ENCODE peak calls at places on chromosomes 4 and X, in seven cellular contexts. Z is hepatocyte, B is PC-3, W is GM23338, M is MM.1S, J is HCT116, X is PC-9. K is an unnamed sample.

GRCh38 chr4:94519925-94520789 is 68.4 kb downstream of the PDLIM5 start:
- DNase-seq in W (no peak), B (no peak), X (no peak), M (no peak), Z (no peak), J (no peak), K (no peak)

GRCh38 chr4:64384237-64385176 is 24.7 kb downstream of the TECRL start:
- DNase-seq in X (no peak), M (no peak), W (no peak), J (no peak), Z (no peak), B (no peak), K (no peak)

GRCh38 chr4:140326395-140326993 is 47.0 kb upstream of the SCOC start:
- DNase-seq in Z (peak; percentile 64), J (peak; percentile 33), X (peak; percentile 25), M (peak; percentile 26), W (peak; percentile 68), B (peak; percentile 59), K (peak; percentile 73)

GRCh38 chr4:146776691-146777090 is 138.0 kb downstream of the POU4F2 start:
- DNase-seq in J (no peak), Z (no peak), W (no peak), M (no peak), B (no peak), X (no peak), K (no peak)

GRCh38 chr4:68070302-68070701 is 59.4 kb downstream of the TMPRSS11F start:
- DNase-seq in J (no peak), Z (no peak), B (no peak), M (no peak), X (no peak), W (peak; percentile 36), K (no peak)

GRCh38 chr4:62429297-62429696 is 1229.2 kb downstream of the ADGRL3 start:
- DNase-seq in Z (no peak), W (no peak), X (no peak), B (no peak), J (no peak), M (no peak), K (no peak)

GRCh38 chrX:153490217-153490616 is 4.6 kb upstream of the BGN start:
- DNase-seq in M (no peak), Z (no peak), X (no peak), B (peak; percentile 38), J (no peak), W (no peak), K (no peak)

GRCh38 chrX:145609951-145610511 is 207.6 kb upstream of the SLITRK2 start:
- DNase-seq in J (no peak), X (no peak), W (no peak), M (no peak), B (peak; percentile 80), Z (no peak), K (no peak)

GRCh38 chrX:8629871-8630270 is 102.1 kb downstream of the ANOS1 start:
- DNase-seq in B (peak; percentile 93), M (no peak), Z (no peak), W (no peak), J (no peak), X (peak; percentile 30), K (no peak)

GRCh38 chrX:8783100-8784098 is 17.8 kb downstream of the FAM9A start:
- DNase-seq in M (peak; percentile 37), Z (no peak), X (peak; percentile 15), W (peak; percentile 79), B (peak; percentile 23), J (no peak), K (peak; percentile 10)

GRCh38 chr4:69894221-69894620 is 34.3 kb upstream of the SULT1E1 start:
- DNase-seq in M (no peak), B (no peak), J (no peak), W (no peak), Z (peak; percentile 30), X (no peak), K (no peak)
- H3K9me2 ChIP-seq in M (no peaks in the 10 kb centered on the region), B (no peaks in the 10 kb centered on the region), J (no peaks in the 10 kb centered on the region), W (no peaks in the 10 kb centered on the region), Z (no peaks in the 10 kb centered on the region), X (no peaks in the 10 kb centered on the region), K (no peaks in the 10 kb centered on the region)

GRCh38 chr4:84994280-84994679 is 27.8 kb upstream of the WDFY3 start:
- DNase-seq in B (no peak), M (no peak), J (no peak), Z (no peak), W (peak; percentile 62), X (no peak), K (peak; percentile 25)
- H2AFZ ChIP-seq in B (no peak overlapping the region), M (no peak overlapping the region), J (no peak overlapping the region), Z (no peak overlapping the region), W (no peak overlapping the region), X (no peak overlapping the region), K (no peak overlapping the region)

DNA sequence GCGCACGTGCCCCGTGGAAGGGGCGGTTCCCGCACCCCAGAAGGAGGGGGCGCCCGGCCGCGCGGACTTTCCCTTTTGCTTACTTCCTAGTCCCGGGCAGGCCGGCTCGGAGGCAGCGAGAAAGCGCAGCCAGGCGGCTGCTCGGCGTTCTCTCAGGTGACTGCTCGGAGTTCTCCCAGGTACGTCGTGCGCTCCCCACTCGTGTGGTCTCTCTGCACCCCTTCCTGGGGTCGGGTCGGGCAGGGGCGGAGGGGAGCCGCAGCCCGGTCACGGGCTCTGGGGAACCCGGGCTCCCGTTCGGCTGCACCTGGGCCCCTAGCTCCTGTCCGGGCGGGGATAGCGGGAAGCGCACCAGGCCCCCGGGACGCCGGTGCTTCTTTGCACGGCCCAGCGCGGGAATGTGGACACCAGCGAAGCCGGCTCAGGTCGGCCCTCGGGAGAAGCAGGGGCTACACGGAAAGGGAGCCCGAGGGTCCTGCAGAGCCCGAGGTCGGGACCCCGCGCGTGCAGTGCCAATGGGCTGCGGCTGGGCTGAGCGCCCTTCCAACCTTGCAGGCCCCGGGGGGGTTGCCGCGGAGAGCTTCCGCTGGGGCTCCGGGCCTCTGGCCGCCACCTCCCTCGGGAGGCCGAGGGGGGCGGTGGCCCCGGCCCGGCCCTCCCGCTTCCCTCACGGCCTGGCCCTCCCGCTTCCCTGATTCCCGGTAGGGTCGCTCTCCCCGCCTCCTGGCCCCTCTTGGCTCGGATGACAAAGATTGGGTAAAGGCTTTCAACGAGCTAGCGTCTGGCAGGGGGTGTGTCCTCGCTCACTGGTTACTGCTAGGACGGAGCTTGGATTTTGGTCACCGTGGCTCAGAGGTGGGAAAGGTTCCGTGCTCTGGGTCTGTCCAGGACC is at the start of gene TLR2:
- DNase-seq in Z (peak; percentile 87), X (peak; percentile 50), B (peak; percentile 43), W (peak; percentile 80), J (no peak), M (peak; percentile 14), K (peak; percentile 47)
- TF ChIP-seq EZH2 in Z (no peak), X (no peak), B (no peak), W (peak; percentile 55), J (no peak), M (no peak), K (peak; percentile 65)

GRCh38 chr4:174563399-174563798 is 41.1 kb upstream of the HPGD start:
- DNase-seq in W (peak; percentile 21), M (no peak), B (no peak), J (no peak), Z (no peak), X (no peak), K (no peak)

GRCh38 chr4:174561556-174561955 is 39.3 kb upstream of the HPGD start:
- DNase-seq in W (peak; percentile 27), Z (no peak), M (no peak), X (no peak), J (no peak), B (peak; percentile 17), K (no peak)

GRCh38 chr4:174559894-174560293 is 37.6 kb upstream of the HPGD start:
- DNase-seq in B (no peak), X (no peak), J (no peak), Z (peak; percentile 10), M (no peak), W (peak; percentile 51), K (no peak)

GRCh38 chr4:174564529-174564928 is 42.2 kb upstream of the HPGD start:
- DNase-seq in M (no peak), X (no peak), B (no peak), J (no peak), W (no peak), Z (no peak), K (no peak)
- H3K9me2 ChIP-seq in M (no peaks in the 10 kb centered on the region), X (no peaks in the 10 kb centered on the region), B (no peaks in the 10 kb centered on the region), J (no peaks in the 10 kb centered on the region), W (peaks cover 4% of the 10 kb centered on the region), Z (no peaks in the 10 kb centered on the region), K (no peaks in the 10 kb centered on the region)

DNA sequence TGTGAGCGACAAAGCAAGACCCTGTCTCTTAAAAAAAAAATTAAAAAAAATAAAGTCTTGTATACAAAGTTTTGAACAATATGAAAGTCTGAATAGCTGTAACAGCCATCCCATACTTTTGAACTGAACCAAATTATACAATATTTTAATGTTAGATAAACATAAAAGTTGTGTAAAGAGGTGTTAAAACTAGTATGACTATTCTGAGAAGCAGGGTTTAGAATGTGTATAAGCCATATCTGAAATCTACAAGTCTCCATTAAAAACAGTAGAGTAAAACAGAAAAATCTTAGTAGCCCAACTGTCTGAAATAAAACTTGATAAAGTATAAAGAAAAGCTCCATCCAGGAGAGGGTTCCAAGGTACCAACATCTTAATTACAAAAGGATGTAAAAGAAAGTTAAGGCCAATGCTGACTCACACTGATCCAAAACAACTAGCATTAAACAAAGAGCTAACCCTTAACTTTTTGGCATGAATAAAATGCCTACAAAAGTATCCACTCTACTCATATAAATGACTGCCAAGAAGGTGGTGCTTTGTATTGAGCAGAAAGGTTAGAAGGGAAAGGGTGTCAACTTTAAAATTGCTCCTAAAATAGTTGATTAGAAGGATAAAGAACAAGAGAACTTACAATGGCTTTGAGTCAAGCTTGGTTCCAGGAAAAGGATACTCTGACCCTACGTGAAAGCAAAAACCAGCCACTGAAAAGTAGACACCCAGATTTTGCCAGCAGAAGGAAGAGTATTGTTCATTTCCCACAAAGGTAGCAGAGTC is 18.5 kb downstream of the CNOT6L start:
- DNase-seq in X (no peak), J (no peak), Z (no peak), W (no peak), M (no peak), B (no peak), K (peak; percentile 44)
- H2AFZ ChIP-seq in X (no peak overlapping the region), J (no peak overlapping the region), Z (no peak overlapping the region), W (no peak overlapping the region), M (no peak overlapping the region), B (no peak overlapping the region), K (no peak overlapping the region)

GRCh38 chrX:110408949-110409588 is 50.4 kb downstream of the RTL9 start:
- DNase-seq in X (no peak), Z (no peak), M (no peak), J (no peak), W (no peak), B (no peak), K (no peak)

GRCh38 chrX:110410598-110410997 is 52.0 kb downstream of the RTL9 start:
- DNase-seq in Z (no peak), B (no peak), J (no peak), M (no peak), X (no peak), W (no peak), K (no peak)

GRCh38 chrX:110406822-110407221 is 48.2 kb downstream of the RTL9 start:
- DNase-seq in M (no peak), B (no peak), J (no peak), W (no peak), X (no peak), Z (no peak), K (no peak)

GRCh38 chrX:110409925-110410324 is 51.3 kb downstream of the RTL9 start:
- DNase-seq in M (no peak), X (no peak), B (peak; percentile 80), Z (no peak), W (no peak), J (no peak), K (peak; percentile 83)

GRCh38 chrX:110407910-110408545 is 49.4 kb downstream of the RTL9 start:
- DNase-seq in X (peak; percentile 67), B (peak; percentile 84), M (peak; percentile 56), Z (peak; percentile 72), W (peak; percentile 80), J (peak; percentile 39), K (peak; percentile 61)
- TF ChIP-seq EZH2 in X (no peak), B (no peak), M (no peak), Z (no peak), W (no peak), J (no peak), K (no peak)

GRCh38 chr4:110953898-110954297 is 331.0 kb upstream of the PITX2 start:
- DNase-seq in X (no peak), B (no peak), M (no peak), J (no peak), W (no peak), Z (no peak), K (no peak)
- H3K9me2 ChIP-seq in X (no peaks in the 10 kb centered on the region), B (no peaks in the 10 kb centered on the region), M (no peaks in the 10 kb centered on the region), J (no peaks in the 10 kb centered on the region), W (no peaks in the 10 kb centered on the region), Z (no peaks in the 10 kb centered on the region), K (no peaks in the 10 kb centered on the region)

K was measured in GM23248.